ENCODE peak calls at places on chromosomes 11 and 22, in seven cellular contexts. W is endothelial cell of umbilical vein, I is GM12878, O is HCT116, E is K562, J is H1, Z is HepG2. H is an unnamed sample.

GRCh38 chr22:19440411-19441195 is 6.9 kb downstream of the C22orf39 start:
- DNase-seq in I (no peak), O (no peak), W (no peak), E (no peak), Z (no peak), J (no peak), H (no peak)

GRCh38 chr11:103544874-103545273 is 435.6 kb downstream of the DYNC2H1 start:
- DNase-seq in Z (no peak), I (no peak), J (no peak), W (no peak), O (no peak), E (no peak), H (no peak)

GRCh38 chr22:25748704-25749103 is 6.7 kb downstream of the MYO18B start:
- DNase-seq in W (no peak), E (no peak), I (no peak), Z (peak), J (no peak), O (no peak), H (no peak)

GRCh38 chr22:24155597-24156145 is 25.6 kb upstream of the SUSD2 start:
- DNase-seq in W (peak), I (no peak), Z (peak), E (no peak), O (no peak), J (no peak), H (no peak)

GRCh38 chr11:121606354-121606753 is 153.6 kb upstream of the SORL1-AS1 start:
- DNase-seq in O (no peak), J (no peak), W (no peak), E (no peak), I (no peak), Z (no peak), H (no peak)

GRCh38 chr11:108035690-108036089 is 27.0 kb downstream of the CUL5 start:
- DNase-seq in J (no peak), I (no peak), E (no peak), Z (no peak), O (no peak), W (no peak), H (no peak)

GRCh38 chr11:95364324-95365295 is 133.6 kb upstream of the SESN3 start:
- DNase-seq in Z (peak), I (no peak), O (no peak), E (no peak), J (no peak), W (no peak), H (no peak)

GRCh38 chr22:33210129-33210784 is 152.1 kb upstream of the SYN3 start:
- DNase-seq in J (no peak), O (no peak), I (no peak), E (peak), W (peak), Z (peak), H (peak)

GRCh38 chr11:111206472-111206871 is 39.1 kb upstream of the POU2AF2 start:
- DNase-seq in Z (no peak), J (no peak), O (no peak), W (peak), E (no peak), I (no peak), H (no peak)

GRCh38 chr11:78733031-78733430 is 158.4 kb upstream of the NARS2 start:
- DNase-seq in Z (no peak), I (no peak), J (no peak), O (no peak), E (no peak), W (no peak), H (no peak)

GRCh38 chr11:1784761-1785650 is 21.3 kb upstream of the CTSD start:
- DNase-seq in I (no peak), W (no peak), E (no peak), J (no peak), O (no peak), Z (no peak), H (no peak)

GRCh38 chr11:119417726-119418540 is 5.0 kb downstream of the THY1 start:
- DNase-seq in I (no peak), W (no peak), O (no peak), J (no peak), Z (no peak), E (no peak), H (no peak)

DNA sequence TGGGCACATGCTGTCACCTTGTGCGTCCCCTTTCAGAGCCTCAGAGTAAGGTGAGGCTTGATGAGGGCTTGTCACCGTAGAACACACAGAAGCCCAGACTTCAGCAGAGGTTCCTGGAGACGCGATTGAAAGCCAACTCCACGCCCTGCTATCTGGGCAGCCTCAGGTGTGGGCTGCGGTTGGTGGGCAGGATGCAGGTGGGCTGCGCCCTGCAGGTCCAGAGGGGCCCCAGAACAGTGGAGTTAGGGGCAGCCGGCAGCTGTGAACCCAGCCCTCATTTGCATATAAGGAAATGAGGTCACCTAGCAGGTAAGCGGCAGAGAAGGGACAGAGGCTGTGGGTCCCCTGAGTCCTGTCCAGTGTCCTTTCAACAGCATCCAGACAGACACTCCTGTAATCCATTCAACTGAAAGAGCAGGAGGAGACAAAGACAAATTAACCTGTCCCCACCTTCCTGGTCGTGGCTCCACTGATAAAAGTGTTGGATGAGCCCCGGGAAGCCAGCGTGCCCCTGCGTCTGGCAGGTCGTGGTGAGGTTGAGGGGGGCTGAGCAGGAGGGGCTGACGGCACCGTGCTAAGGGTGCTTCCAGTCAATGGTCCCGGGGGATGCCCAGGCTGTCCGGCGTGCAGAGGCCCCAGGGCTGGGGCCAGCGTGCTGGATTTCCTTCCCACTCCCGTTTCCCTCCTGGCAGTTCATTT is 15.3 kb downstream of the PHLDA2 start:
- DNase-seq in O (no peak), Z (no peak), J (no peak), W (no peak), I (no peak), E (no peak), H (no peak)
- H3K9ac ChIP-seq in O (peak), Z (no peak), J (no peak), W (no peak), I (no peak), E (peak), H (no peak)

DNA sequence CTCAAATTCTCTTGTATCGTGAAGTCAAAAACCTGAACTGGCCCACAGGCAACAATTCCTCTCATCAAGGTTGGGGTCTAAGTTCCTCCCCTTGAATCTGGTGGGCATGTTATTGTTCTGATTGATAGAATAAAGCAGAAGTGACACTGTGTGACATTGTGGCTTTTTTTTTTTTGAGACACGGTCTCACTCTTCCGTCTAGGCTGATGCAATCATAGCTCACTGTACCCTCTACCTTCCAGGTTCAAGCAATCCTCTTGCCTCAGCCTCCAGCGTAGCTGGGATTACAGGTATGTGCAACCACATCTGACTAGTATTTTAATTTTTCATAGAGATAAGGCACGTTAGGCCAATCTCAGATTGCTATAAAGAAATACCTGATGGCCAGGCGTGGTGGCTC is 8.9 kb upstream of the PELI3 start:
- DNase-seq in E (no peak), Z (no peak), I (no peak), J (no peak), W (no peak), O (no peak), H (no peak)
- TF ChIP-seq EZH2 in E (no peak), Z (no peak), I (no peak), J (no peak), W (no peak), O (no peak), H (no peak)

GRCh38 chr11:61718046-61718531 is 34.3 kb upstream of the MYRF start:
- DNase-seq in W (no peak), J (no peak), I (no peak), Z (no peak), E (no peak), O (no peak), H (no peak)

GRCh38 chr11:61719968-61720367 is 32.5 kb upstream of the MYRF start:
- DNase-seq in O (no peak), Z (no peak), W (no peak), J (no peak), E (no peak), I (no peak), H (no peak)

GRCh38 chr11:61720597-61720996 is 31.8 kb upstream of the MYRF start:
- DNase-seq in Z (no peak), E (no peak), I (no peak), O (no peak), W (no peak), J (no peak), H (no peak)

GRCh38 chr11:61717286-61718033 is 35.0 kb upstream of the MYRF start:
- DNase-seq in J (no peak), Z (no peak), I (no peak), O (no peak), E (no peak), W (no peak), H (no peak)

GRCh38 chr11:61718613-61719302 is 33.7 kb upstream of the MYRF start:
- DNase-seq in Z (no peak), J (no peak), W (peak), E (peak), O (no peak), I (no peak), H (no peak)
- TF ChIP-seq POLR2AphosphoS5 in Z (no peak), J (peak), W (peak), E (no peak), O (no peak), I (no peak), H (peak)

GRCh38 chr22:42412744-42413220 is 19.4 kb downstream of the NFAM1 start:
- DNase-seq in O (no peak), E (peak), J (no peak), Z (no peak), I (no peak), W (no peak), H (no peak)

GRCh38 chr22:42410708-42411107 is 21.5 kb downstream of the NFAM1 start:
- DNase-seq in I (no peak), J (no peak), O (no peak), E (no peak), Z (no peak), W (no peak), H (no peak)

GRCh38 chr22:42416671-42417230 is 15.5 kb downstream of the NFAM1 start:
- DNase-seq in W (no peak), O (no peak), E (no peak), I (no peak), Z (no peak), J (no peak), H (no peak)

GRCh38 chr22:42417645-42418303 is 14.4 kb downstream of the NFAM1 start:
- DNase-seq in E (no peak), Z (no peak), I (no peak), W (no peak), J (no peak), O (no peak), H (no peak)

GRCh38 chr22:42414565-42415298 is 17.5 kb downstream of the NFAM1 start:
- DNase-seq in I (no peak), J (no peak), O (no peak), E (peak), W (no peak), Z (no peak), H (no peak)
- H3K9ac ChIP-seq in I (no peak), J (no peak), O (no peak), E (peak), W (no peak), Z (peak), H (no peak)

GRCh38 chr11:87804176-87804575 is 371.1 kb downstream of the RAB38 start:
- DNase-seq in O (no peak), W (no peak), J (no peak), I (no peak), E (no peak), Z (no peak), H (no peak)
- TF ChIP-seq EZH2 in O (no peak), W (no peak), J (no peak), I (no peak), E (no peak), Z (no peak), H (no peak)

DNA sequence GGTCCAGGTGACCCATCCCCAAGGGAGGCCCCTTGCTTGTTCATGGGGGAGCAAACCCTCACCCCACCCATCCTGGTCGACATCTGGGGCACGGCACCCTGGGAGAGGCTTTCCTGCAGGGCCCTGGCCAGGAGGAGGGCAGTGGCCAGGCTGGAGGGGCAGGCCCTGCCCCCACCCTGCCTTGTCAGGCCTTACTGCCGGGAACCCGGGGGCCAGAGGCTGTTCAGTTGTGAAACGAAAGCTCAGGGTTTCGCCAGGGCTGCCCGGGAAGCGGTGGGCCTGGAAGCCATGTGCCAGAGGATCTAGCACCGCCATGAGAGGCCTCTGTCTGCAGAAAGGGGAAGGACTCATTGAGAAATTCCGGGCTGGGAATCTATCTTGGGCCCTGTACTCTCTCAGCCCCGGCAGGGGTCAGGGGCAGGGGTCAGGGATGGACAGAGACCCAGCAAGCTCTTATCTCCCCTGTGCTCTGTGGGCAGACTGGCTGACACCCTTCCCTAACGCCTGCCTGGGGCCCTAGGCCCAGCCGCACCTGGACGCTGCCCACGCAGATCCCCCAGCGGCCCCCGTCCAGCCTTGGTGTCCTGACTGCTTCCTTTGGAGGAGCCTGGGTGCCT is 6.3 kb downstream of the PIM3 start:
- DNase-seq in W (peak), E (no peak), Z (peak), O (no peak), I (no peak), J (no peak), H (no peak)
- TF ChIP-seq POLR2AphosphoS5 in W (no peak), E (no peak), Z (no peak), O (no peak), I (peak), J (no peak), H (no peak)

GRCh38 chr11:128900468-128900867 is 9.3 kb downstream of the KCNJ5 start:
- DNase-seq in I (no peak), W (no peak), O (no peak), E (no peak), J (no peak), Z (no peak), H (no peak)

GRCh38 chr11:128904303-128904871 is 13.2 kb downstream of the KCNJ5 start:
- DNase-seq in Z (no peak), E (no peak), I (no peak), O (no peak), J (no peak), W (no peak), H (no peak)

GRCh38 chr11:128903248-128904041 is 12.3 kb downstream of the KCNJ5 start:
- DNase-seq in W (no peak), I (no peak), J (no peak), E (no peak), Z (no peak), O (no peak), H (no peak)

GRCh38 chr11:128901655-128902514 is 10.7 kb downstream of the KCNJ5 start:
- DNase-seq in W (no peak), Z (no peak), O (no peak), I (no peak), E (no peak), J (no peak), H (no peak)

GRCh38 chr11:128902515-128903066 is 11.4 kb downstream of the KCNJ5 start:
- DNase-seq in E (no peak), I (no peak), W (no peak), J (no peak), Z (no peak), O (no peak), H (no peak)
- H3K9ac ChIP-seq in E (no peak), I (no peak), W (no peak), J (no peak), Z (no peak), O (no peak), H (no peak)

H was measured in SK-N-MC.